ENCODE peak calls at places on chromosomes 11 and 22, in eight cellular contexts. U is upper lobe of right lung; N is Right ventricle myocardium inferior; G is CD4-positive, CD25-positive, alpha-beta regulatory T cell; L is stimulated activated naive CD8-positive, alpha-beta T cell treated with anti-CD3 and anti-CD28 coated beads, Interleukin-15, amount 100 ng/mL, for 72 hours; X is stimulated activated naive B cell treated with anti-CD40 and anti-IgM and Interleukin-4, amounts not matched to agents 10 μg/mL and 1 μg/mL and 100 μg/mL, for 72 hours; S is heart right ventricle; Y is effector memory CD8-positive, alpha-beta T cell. F is an unnamed sample.

GRCh38 chr11:69156673-69157155 is 979 bp downstream of the SMIM38 start:
- ATAC-seq in U (peak; percentile 76), N (no peak), G (no peak), L (no peak), X (no peak), S (peak; percentile 28), Y (no peak), F (no peak)

GRCh38 chr22:30097861-30098260 is 17.6 kb downstream of the HORMAD2 start:
- ATAC-seq in U (no peak), N (no peak), G (no peak), L (no peak), X (no peak), S (no peak), Y (no peak), F (no peak)

GRCh38 chr11:30990625-30991348 is 378.8 kb downstream of the DCDC1 start:
- ATAC-seq in U (no peak), N (no peak), G (no peak), L (no peak), X (no peak), S (no peak), Y (no peak), F (no peak)

GRCh38 chr11:107457205-107457557 is 444 bp downstream of the CWF19L2 start:
- ATAC-seq in U (no peak), N (no peak), G (peak; percentile 8), L (peak; percentile 62), X (peak; percentile 55), S (no peak), Y (peak; percentile 25), F (peak; percentile 43)

GRCh38 chr11:287821-288327 is 1.1 kb upstream of the PGGHG start:
- ATAC-seq in U (peak; percentile 13), N (no peak), G (peak; percentile 18), L (peak; percentile 62), X (no peak), S (no peak), Y (peak; percentile 54), F (peak; percentile 63)

GRCh38 chr11:8744423-8744822 is 61.8 kb downstream of the RPL27A start:
- ATAC-seq in U (no peak), N (no peak), G (no peak), L (peak; percentile 81), X (peak; percentile 92), S (no peak), Y (no peak), F (peak; percentile 94)

GRCh38 chr11:113176971-113177370 is 137.4 kb upstream of the TTC12 start:
- ATAC-seq in U (no peak), N (no peak), G (no peak), L (no peak), X (no peak), S (no peak), Y (no peak), F (no peak)

GRCh38 chr11:44130751-44131150 is 35.3 kb downstream of the EXT2 start:
- ATAC-seq in U (no peak), N (no peak), G (no peak), L (no peak), X (no peak), S (peak; percentile 66), Y (no peak), F (no peak)

GRCh38 chr11:9160166-9160565 is 68.8 kb upstream of the SCUBE2 start:
- ATAC-seq in U (peak; percentile 60), N (no peak), G (no peak), L (peak; percentile 71), X (peak; percentile 98), S (no peak), Y (no peak), F (peak; percentile 73)

GRCh38 chr11:2724653-2725366 is 25.0 kb upstream of the KCNQ1OT1 start:
- ATAC-seq in U (no peak), N (peak; percentile 70), G (no peak), L (no peak), X (no peak), S (peak; percentile 52), Y (no peak), F (no peak)

GRCh38 chr11:66183581-66184048 is 84.8 kb upstream of the RAB1B start:
- ATAC-seq in U (no peak), N (no peak), G (peak; percentile 67), L (no peak), X (no peak), S (peak; percentile 27), Y (peak; percentile 79), F (no peak)

GRCh38 chr11:74033046-74033445 is 24.2 kb upstream of the UCP3 start:
- ATAC-seq in U (no peak), N (no peak), G (peak; percentile 67), L (peak; percentile 43), X (peak; percentile 41), S (no peak), Y (peak; percentile 63), F (no peak)